ENCODE peak calls at places on chromosome 19, in six cellular contexts. U is choroid plexus epithelial cell, X is SJSA1, M is Kasumi-1, N is BJ, A is NB4. I is an unnamed sample.

GRCh38 chr19:19550454-19550842 is 12.4 kb downstream of the CILP2 start:
- DNase-seq in U (peak; percentile 53), M (no peak), A (no peak), N (no peak), X (no peak), I (no peak)

GRCh38 chr19:45251452-45252354 is 632 bp downstream of the MARK4 start:
- DNase-seq in M (no peak), U (no peak), X (peak; percentile 36), N (no peak), A (peak; percentile 27), I (no peak)

GRCh38 chr19:41895745-41896580 is 13.0 kb downstream of the ARHGEF1 start:
- DNase-seq in X (no peak), N (no peak), A (no peak), M (peak; percentile 19), U (peak; percentile 33), I (no peak)

GRCh38 chr19:52197964-52198363 is 8.1 kb downstream of the PPP2R1A start:
- DNase-seq in A (no peak), N (no peak), M (no peak), U (no peak), X (no peak), I (no peak)

GRCh38 chr19:2618611-2619010 is 83.9 kb downstream of the GNG7 start:
- DNase-seq in N (no peak), A (peak; percentile 86), X (peak; percentile 82), M (peak; percentile 76), U (no peak), I (peak; percentile 78)

GRCh38 chr19:19911150-19911549 is 10.4 kb downstream of the ZNF93 start:
- DNase-seq in U (peak; percentile 80), M (no peak), X (no peak), A (no peak), N (no peak), I (no peak)

GRCh38 chr19:38395381-38396127 is 7.1 kb downstream of the SPRED3 start:
- DNase-seq in U (no peak), N (no peak), A (no peak), M (no peak), X (no peak), I (no peak)

GRCh38 chr19:30718728-30719127 is 346.5 kb downstream of the ZNF536 start:
- DNase-seq in A (no peak), N (no peak), M (no peak), X (no peak), U (no peak), I (peak; percentile 21)

GRCh38 chr19:49506575-49507105 is 5.8 kb upstream of the FCGRT start:
- DNase-seq in U (peak; percentile 59), X (peak; percentile 35), N (no peak), A (peak; percentile 80), M (peak; percentile 84), I (peak; percentile 84)

GRCh38 chr19:1105873-1106840 is 2.4 kb downstream of the GPX4 start:
- DNase-seq in A (no peak), N (no peak), M (no peak), U (no peak), X (no peak), I (no peak)

GRCh38 chr19:37817180-37817911 is 38.0 kb upstream of the ZNF573 start:
- DNase-seq in A (no peak), U (peak; percentile 61), M (no peak), N (no peak), X (no peak), I (no peak)

GRCh38 chr19:50537306-50537685 is 23.6 kb upstream of the ASPDH start:
- DNase-seq in X (no peak), U (no peak), M (no peak), N (no peak), A (no peak), I (no peak)

GRCh38 chr19:39843919-39844793 is 2.0 kb downstream of the FBL start:
- DNase-seq in M (peak; percentile 74), U (peak; percentile 75), N (no peak), X (peak; percentile 30), A (peak; percentile 55), I (no peak)

I was measured in H54.